ENCODE peak calls at places on chromosomes 12 and 14, in four cellular contexts. Y is fibroblast of lung, T is NCI-H2029, W is hepatocyte. M is an unnamed sample.

GRCh38 chr12:76996983-76997382 is 68.4 kb downstream of the E2F7 start:
- DNase-seq in Y (no peak), T (no peak), W (no peak), M (no peak)

GRCh38 chr12:124667671-124668337 is 100.4 kb upstream of the NCOR2 start:
- DNase-seq in Y (no peak), W (no peak), T (peak), M (peak)

GRCh38 chr12:102811125-102811737 is 105.8 kb downstream of the PAH start:
- DNase-seq in Y (no peak), T (no peak), W (peak), M (no peak)

GRCh38 chr12:131833288-131833895 is 5.2 kb downstream of the MMP17 start:
- DNase-seq in Y (no peak), T (no peak), W (peak), M (no peak)

GRCh38 chr12:75444444-75445136 is 36.0 kb upstream of the GLIPR1 start:
- DNase-seq in T (no peak), Y (peak), W (no peak), M (no peak)

GRCh38 chr12:68538722-68539614 is 71.7 kb upstream of the RAP1B start:
- DNase-seq in T (peak), W (no peak), Y (peak), M (peak)

GRCh38 chr12:76266797-76267196 is 81.4 kb downstream of the BBS10 start:
- DNase-seq in W (peak), T (peak), Y (peak), M (no peak)

GRCh38 chr12:122659579-122659978 is 43.6 kb downstream of the HCAR2 start:
- DNase-seq in W (no peak), T (no peak), Y (peak), M (no peak)

GRCh38 chr12:17949558-17950141 is 140.3 kb downstream of the RERGL start:
- DNase-seq in Y (no peak), T (no peak), W (no peak), M (no peak)

GRCh38 chr14:105019861-105020814 is 745 bp downstream of the CDCA4 start:
- DNase-seq in W (peak), T (no peak), Y (no peak), M (no peak)

GRCh38 chr12:90854136-90854689 is 100.8 kb downstream of the CCER1 start:
- DNase-seq in T (peak), Y (peak), W (peak), M (no peak)

GRCh38 chr14:90087433-90087832 is 25.6 kb downstream of the KCNK13 start:
- DNase-seq in Y (peak), T (no peak), W (no peak), M (no peak)

GRCh38 chr12:4353785-4354208 is 25.7 kb downstream of the FGF23 start:
- DNase-seq in Y (peak), W (peak), T (peak), M (no peak)

GRCh38 chr14:53156238-53156637 is 3.1 kb upstream of the DDHD1 start:
- DNase-seq in W (no peak), T (peak), Y (no peak), M (no peak)

GRCh38 chr12:96912261-96912660 is 5.2 kb downstream of the NEDD1 start:
- DNase-seq in W (no peak), T (no peak), Y (no peak), M (no peak)

GRCh38 chr14:106625181-106625580 is 1098.8 kb downstream of the TMEM121 start:
- DNase-seq in Y (no peak), W (no peak), T (no peak), M (no peak)

GRCh38 chr14:70096866-70097265 is 91.9 kb downstream of the SLC8A3 start:
- DNase-seq in W (peak), Y (peak), T (no peak), M (no peak)

GRCh38 chr14:91291786-91292405 is 47.4 kb upstream of the GPR68 start:
- DNase-seq in T (no peak), Y (no peak), W (no peak), M (no peak)

GRCh38 chr12:108567974-108568652 is 5.7 kb downstream of the ISCU start:
- DNase-seq in Y (no peak), W (no peak), T (no peak), M (peak)

GRCh38 chr14:54366726-54367707 is 29.8 kb upstream of the CDKN3 start:
- DNase-seq in W (peak), T (no peak), Y (peak), M (peak)

GRCh38 chr14:97377550-97377949 is 580.4 kb downstream of the VRK1 start:
- DNase-seq in T (no peak), W (no peak), Y (no peak), M (no peak)

GRCh38 chr12:29611906-29612305 is 114.4 kb upstream of the OVCH1 start:
- DNase-seq in W (no peak), Y (peak), T (no peak), M (no peak)

GRCh38 chr12:57610553-57611115 is 601 bp upstream of the ARHGEF25 start:
- DNase-seq in W (no peak), T (no peak), Y (peak), M (no peak)

GRCh38 chr14:104195361-104195760 is 57.0 kb downstream of the KIF26A start:
- DNase-seq in W (no peak), T (no peak), Y (no peak), M (no peak)

GRCh38 chr14:61963926-61964325 is 201.7 kb downstream of the SNAPC1 start:
- DNase-seq in Y (peak), W (no peak), T (no peak), M (no peak)

GRCh38 chr14:91945776-91946305 is 1.7 kb downstream of the FBLN5 start:
- DNase-seq in T (no peak), W (no peak), Y (no peak), M (no peak)

GRCh38 chr14:77024171-77024627 is 4.3 kb downstream of the IRF2BPL start:
- DNase-seq in T (no peak), W (peak), Y (peak), M (peak)

GRCh38 chr14:101222362-101223090 is 319.0 kb upstream of the RTL1 start:
- DNase-seq in Y (no peak), T (no peak), W (peak), M (no peak)

GRCh38 chr14:102655154-102655553 is 62.7 kb downstream of the RCOR1 start:
- DNase-seq in T (no peak), W (peak), Y (no peak), M (no peak)

GRCh38 chr14:66284346-66284745 is 201.8 kb upstream of the CCDC196 start:
- DNase-seq in W (peak), T (no peak), Y (no peak), M (no peak)

GRCh38 chr12:47286676-47287075 is 206.9 kb upstream of the AMIGO2 start:
- DNase-seq in Y (no peak), W (no peak), T (no peak), M (no peak)

GRCh38 chr12:128052341-128052740 is 214.6 kb upstream of the TMEM132C start:
- DNase-seq in Y (no peak), T (no peak), W (no peak), M (no peak)

GRCh38 chr14:21036746-21037145 is 2.1 kb upstream of the RNASE13 start:
- DNase-seq in T (no peak), W (no peak), Y (no peak), M (no peak)

GRCh38 chr14:105883066-105884005 is 357.0 kb downstream of the TMEM121 start:
- DNase-seq in T (no peak), W (no peak), Y (no peak), M (no peak)

GRCh38 chr12:123948401-123949117 is 24.1 kb downstream of the CCDC92 start:
- DNase-seq in W (no peak), Y (no peak), T (no peak), M (no peak)

M was measured in DMS79.